ENCODE peak calls at places on chromosomes 1 and 21, in ten cellular contexts. R is sigmoid colon, D is foreskin fibroblast, O is thyroid gland, Y is prostate gland, A is thoracic aorta, M is HFF-Myc, P is epithelial cell of esophagus, G is heart left ventricle, T is left ventricle myocardium inferior. E is an unnamed sample.

GRCh38 chr1:208980590-208980989 is 602.9 kb upstream of the CAMK1G start:
- DNase-seq in R (no peak), D (no peak), O (no peak), Y (no peak), A (no peak), M (no peak), P (peak; percentile 73), G (no peak), T (no peak), E (no peak)

GRCh38 chr21:42443181-42443785 is 39.6 kb downstream of the UBASH3A start:
- DNase-seq in R (no peak), D (no peak), O (no peak), Y (no peak), A (no peak), M (no peak), P (no peak), G (no peak), T (no peak), E (no peak)

GRCh38 chr21:34992736-34993135 is 56.4 kb downstream of the RUNX1 start:
- DNase-seq in R (no peak), D (no peak), O (peak; percentile 5), Y (no peak), A (no peak), M (no peak), P (peak; percentile 68), G (no peak), T (no peak), E (peak; percentile 78)

GRCh38 chr1:3000671-3001470 is 20.4 kb upstream of the ACTRT2 start:
- DNase-seq in R (peak; percentile 40), D (no peak), O (no peak), Y (no peak), A (no peak), M (no peak), P (no peak), G (no peak), T (no peak), E (no peak)

GRCh38 chr1:42167611-42168396 is 3.3 kb upstream of the GUCA2A start:
- DNase-seq in R (peak; percentile 55), D (no peak), O (no peak), Y (no peak), A (no peak), M (no peak), P (no peak), G (no peak), T (no peak), E (no peak)

GRCh38 chr1:162236201-162236600 is 140.5 kb downstream of the SPATA46 start:
- DNase-seq in R (no peak), D (no peak), O (no peak), Y (no peak), A (no peak), M (no peak), P (no peak), G (no peak), T (no peak), E (no peak)

GRCh38 chr1:147168626-147169058 is 3.6 kb downstream of the PRKAB2 start:
- DNase-seq in R (no peak), D (peak; percentile 51), O (no peak), Y (no peak), A (no peak), M (no peak), P (peak; percentile 54), G (no peak), T (no peak), E (peak; percentile 13)

GRCh38 chr1:24301395-24302175 is 17.6 kb upstream of the GRHL3 start:
- DNase-seq in R (no peak), D (peak; percentile 37), O (peak; percentile 62), Y (no peak), A (no peak), M (no peak), P (peak; percentile 42), G (no peak), T (no peak), E (no peak)

GRCh38 chr1:178057131-178057765 is 36.7 kb upstream of the RASAL2 start:
- DNase-seq in R (no peak), D (no peak), O (no peak), Y (no peak), A (no peak), M (no peak), P (no peak), G (no peak), T (peak; percentile 31), E (no peak)

GRCh38 chr1:178055779-178056471 is 38.0 kb upstream of the RASAL2 start:
- DNase-seq in R (no peak), D (no peak), O (no peak), Y (no peak), A (no peak), M (no peak), P (peak; percentile 75), G (no peak), T (no peak), E (no peak)

GRCh38 chr1:178057863-178058576 is 35.9 kb upstream of the RASAL2 start:
- DNase-seq in R (peak; percentile 80), D (peak; percentile 37), O (peak; percentile 29), Y (no peak), A (no peak), M (no peak), P (peak; percentile 53), G (peak; percentile 82), T (peak; percentile 81), E (no peak)

GRCh38 chr1:178052650-178053461 is 41.0 kb upstream of the RASAL2 start:
- DNase-seq in R (no peak), D (no peak), O (no peak), Y (no peak), A (no peak), M (no peak), P (peak; percentile 29), G (no peak), T (no peak), E (peak; percentile 52)

DNA sequence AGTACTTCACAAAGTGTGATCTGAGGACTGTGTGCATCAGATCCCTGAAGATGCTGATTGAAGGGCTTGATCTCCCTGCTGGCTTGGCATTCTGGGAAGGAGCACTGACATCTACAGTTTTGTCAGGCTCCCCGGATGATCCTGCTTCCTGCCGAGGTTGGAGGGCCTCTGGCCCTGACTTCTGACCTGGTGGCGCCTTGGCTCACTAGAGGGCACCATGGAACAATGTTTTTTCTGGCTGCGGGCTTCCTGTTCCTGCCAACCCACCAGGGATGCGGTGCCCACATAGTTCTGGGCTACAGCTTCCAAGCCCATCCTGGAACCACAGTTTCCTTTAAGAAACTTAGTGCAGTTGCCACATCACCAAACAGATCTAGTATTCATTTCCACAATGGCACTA is 38.8 kb upstream of the RASAL2 start:
- DNase-seq in R (no peak), D (no peak), O (peak; percentile 37), Y (no peak), A (no peak), M (no peak), P (peak; percentile 39), G (peak; percentile 69), T (peak; percentile 43), E (no peak)
- TF ChIP-seq CTCF in R (no peak), D (no peak), O (peak; percentile 44), Y (no peak), A (peak; percentile 18), M (no peak), P (peak; percentile 24), G (peak; percentile 44), T (peak; percentile 58), E (no peak)

GRCh38 chr1:207966521-207966920 is 55.6 kb upstream of the CD34 start:
- DNase-seq in R (no peak), D (no peak), O (no peak), Y (no peak), A (no peak), M (no peak), P (no peak), G (no peak), T (no peak), E (no peak)

GRCh38 chr1:207963429-207964194 is 52.7 kb upstream of the CD34 start:
- DNase-seq in R (peak; percentile 94), D (peak; percentile 78), O (peak; percentile 94), Y (peak; percentile 96), A (peak; percentile 52), M (peak; percentile 42), P (peak; percentile 69), G (peak; percentile 96), T (peak; percentile 90), E (peak; percentile 43)

GRCh38 chr1:207962716-207963428 is 51.9 kb upstream of the CD34 start:
- DNase-seq in R (peak; percentile 85), D (peak; percentile 23), O (peak; percentile 30), Y (peak; percentile 34), A (no peak), M (no peak), P (no peak), G (peak; percentile 80), T (peak; percentile 59), E (no peak)

GRCh38 chr1:207965602-207966387 is 54.9 kb upstream of the CD34 start:
- DNase-seq in R (no peak), D (no peak), O (no peak), Y (no peak), A (no peak), M (no peak), P (no peak), G (no peak), T (no peak), E (no peak)

DNA sequence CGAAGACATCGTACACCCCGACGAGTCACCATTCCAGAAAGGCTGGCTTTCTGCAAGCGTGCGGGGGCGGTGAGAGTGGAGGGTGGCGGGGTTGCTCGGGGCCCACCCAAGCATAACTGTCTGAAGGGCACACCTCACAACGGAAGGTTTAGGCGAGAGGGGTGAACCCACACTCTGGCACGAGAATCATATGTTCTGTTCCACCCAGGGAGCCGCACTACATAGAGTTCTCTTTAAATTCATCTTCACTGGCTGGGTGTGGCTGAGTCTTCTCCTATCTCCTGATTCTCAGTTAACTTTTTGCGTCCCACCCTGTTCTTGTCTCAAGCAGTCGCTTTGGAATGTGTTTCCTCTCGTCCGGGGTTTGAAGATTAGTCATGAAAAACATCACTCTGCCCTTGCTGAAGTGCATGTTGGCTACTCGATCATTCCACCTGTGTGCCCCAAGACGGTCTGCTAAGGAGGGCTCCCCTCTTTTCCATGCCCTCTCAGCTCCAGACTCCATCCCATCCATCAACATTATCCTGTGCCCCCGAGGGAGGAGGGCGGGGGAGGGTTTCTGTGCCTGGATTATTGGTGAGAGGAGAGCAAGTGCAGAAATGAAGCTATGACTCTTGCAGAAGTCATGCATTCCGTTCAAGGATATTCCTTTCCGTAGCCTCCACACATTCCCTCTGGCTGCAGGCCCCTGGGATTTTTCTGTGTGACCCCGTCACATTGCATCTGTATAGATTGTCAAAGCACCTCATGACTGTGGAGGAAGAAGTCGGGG is 53.5 kb upstream of the CD34 start:
- DNase-seq in R (no peak), D (no peak), O (peak; percentile 16), Y (peak; percentile 28), A (no peak), M (no peak), P (peak; percentile 62), G (no peak), T (no peak), E (no peak)
- H3K4me3 ChIP-seq in R (no peak overlapping the region), D (no peak overlapping the region), O (peak overlapping the region; percentile 15), Y (peak overlapping the region; percentile 11), A (peak overlapping the region; percentile 69), M (no peak overlapping the region), P (no peak overlapping the region), G (peak overlapping the region; percentile 57), T (peak overlapping the region; percentile 71), E (no peak overlapping the region)

DNA sequence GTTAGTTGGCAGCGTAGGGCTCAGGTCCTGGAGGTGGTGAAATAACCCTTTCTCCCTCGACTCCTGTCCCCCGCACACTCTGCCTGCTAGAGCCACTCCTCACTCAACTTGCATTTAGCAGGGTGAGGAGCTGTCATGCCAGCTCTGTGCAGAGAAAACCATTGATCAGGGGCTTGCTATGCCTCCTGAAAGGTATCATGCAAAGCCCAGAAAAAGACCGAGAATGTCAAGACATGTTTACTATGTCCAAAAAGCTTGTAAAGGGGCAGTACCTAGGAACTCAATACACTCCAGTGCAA is 18.0 kb downstream of the ALDH4A1 start:
- DNase-seq in R (no peak), D (no peak), O (no peak), Y (no peak), A (no peak), M (no peak), P (no peak), G (no peak), T (no peak), E (no peak)
- TF ChIP-seq CTCF in R (no peak), D (no peak), O (no peak), Y (no peak), A (no peak), M (no peak), P (no peak), G (no peak), T (no peak), E (no peak)

GRCh38 chr1:197908695-197909336 is 6.4 kb downstream of the C1orf53 start:
- DNase-seq in R (no peak), D (no peak), O (no peak), Y (no peak), A (no peak), M (no peak), P (no peak), G (no peak), T (no peak), E (no peak)
- H3K4me3 ChIP-seq in R (no peak overlapping the region), D (peak overlapping the region; percentile 17), O (no peak overlapping the region), Y (no peak overlapping the region), A (no peak overlapping the region), M (no peak overlapping the region), P (no peak overlapping the region), G (no peak overlapping the region), T (no peak overlapping the region), E (no peak overlapping the region)

E was measured in astrocyte of the cerebellum.